ENCODE peak calls at places on chromosomes 2 and 18, in eight cellular contexts. One of them, this sample, is unnamed. For H3K9me3, the result is how much of the 10 kb centered on the place peaks cover.

GRCh38 chr2:232927041-232927792 is 57.2 kb downstream of the SNORC start:
- DNase-seq in WERI-Rb-1: no peak
- DNase-seq in lower lobe of right lung: no peak
- DNase-seq in kidney: no peak
- DNase-seq in mucosa of descending colon: peak
- DNase-seq in heart right ventricle: no peak
- DNase-seq in tibial artery: no peak
- DNase-seq in neural progenitor cell: peak
- DNase-seq in this sample: no peak

GRCh38 chr2:164737612-164738081 is 104.0 kb downstream of the COBLL1 start:
- DNase-seq in lower lobe of right lung: peak
- DNase-seq in kidney: peak
- DNase-seq in tibial artery: no peak
- DNase-seq in heart right ventricle: peak
- DNase-seq in mucosa of descending colon: peak
- DNase-seq in WERI-Rb-1: peak
- DNase-seq in neural progenitor cell: peak
- DNase-seq in this sample: peak

GRCh38 chr18:830315-830901 is 18.4 kb upstream of the YES1 start:
- DNase-seq in WERI-Rb-1: no peak
- DNase-seq in lower lobe of right lung: no peak
- DNase-seq in neural progenitor cell: peak
- DNase-seq in kidney: no peak
- DNase-seq in tibial artery: no peak
- DNase-seq in mucosa of descending colon: no peak
- DNase-seq in heart right ventricle: no peak
- DNase-seq in this sample: no peak

GRCh38 chr18:36296591-36297418 is 708 bp upstream of the FHOD3 start:
- DNase-seq in WERI-Rb-1: peak
- DNase-seq in tibial artery: peak
- DNase-seq in heart right ventricle: peak
- DNase-seq in kidney: peak
- DNase-seq in mucosa of descending colon: peak
- DNase-seq in neural progenitor cell: peak
- DNase-seq in lower lobe of right lung: peak
- DNase-seq in this sample: no peak

GRCh38 chr18:59959079-59959478 is 59.3 kb downstream of the PMAIP1 start:
- DNase-seq in neural progenitor cell: no peak
- DNase-seq in lower lobe of right lung: no peak
- DNase-seq in mucosa of descending colon: no peak
- DNase-seq in WERI-Rb-1: no peak
- DNase-seq in heart right ventricle: no peak
- DNase-seq in kidney: no peak
- DNase-seq in tibial artery: no peak
- DNase-seq in this sample: no peak

GRCh38 chr2:119109823-119110222 is 48.7 kb downstream of the C1QL2 start:
- DNase-seq in heart right ventricle: no peak
- DNase-seq in neural progenitor cell: no peak
- DNase-seq in lower lobe of right lung: no peak
- DNase-seq in mucosa of descending colon: no peak
- DNase-seq in kidney: no peak
- DNase-seq in WERI-Rb-1: no peak
- DNase-seq in tibial artery: no peak
- DNase-seq in this sample: no peak

GRCh38 chr2:64857581-64858471 is 131.4 kb upstream of the SLC1A4 start:
- DNase-seq in neural progenitor cell: peak
- DNase-seq in lower lobe of right lung: no peak
- DNase-seq in heart right ventricle: peak
- DNase-seq in tibial artery: peak
- DNase-seq in WERI-Rb-1: peak
- DNase-seq in mucosa of descending colon: peak
- DNase-seq in kidney: peak
- DNase-seq in this sample: peak

GRCh38 chr2:239316562-239317465 is 84.0 kb downstream of the HDAC4 start:
- DNase-seq in tibial artery: peak
- DNase-seq in WERI-Rb-1: no peak
- DNase-seq in heart right ventricle: peak
- DNase-seq in kidney: no peak
- DNase-seq in neural progenitor cell: no peak
- DNase-seq in mucosa of descending colon: peak
- DNase-seq in lower lobe of right lung: peak
- DNase-seq in this sample: peak

GRCh38 chr2:190912731-190913130 is 32.1 kb downstream of the GLS start:
- DNase-seq in lower lobe of right lung: no peak
- DNase-seq in neural progenitor cell: no peak
- DNase-seq in tibial artery: no peak
- DNase-seq in WERI-Rb-1: no peak
- DNase-seq in kidney: no peak
- DNase-seq in mucosa of descending colon: no peak
- DNase-seq in heart right ventricle: no peak
- DNase-seq in this sample: no peak

GRCh38 chr2:57981369-57981768 is 65.2 kb upstream of the VRK2 start:
- DNase-seq in kidney: no peak
- DNase-seq in heart right ventricle: no peak
- DNase-seq in lower lobe of right lung: no peak
- DNase-seq in mucosa of descending colon: no peak
- DNase-seq in tibial artery: no peak
- DNase-seq in neural progenitor cell: no peak
- DNase-seq in WERI-Rb-1: no peak
- DNase-seq in this sample: no peak

GRCh38 chr2:68126561-68126960 is 31.1 kb upstream of the PNO1 start:
- DNase-seq in lower lobe of right lung: no peak
- DNase-seq in tibial artery: no peak
- DNase-seq in neural progenitor cell: no peak
- DNase-seq in heart right ventricle: no peak
- DNase-seq in kidney: no peak
- DNase-seq in mucosa of descending colon: no peak
- DNase-seq in WERI-Rb-1: no peak
- DNase-seq in this sample: no peak

GRCh38 chr2:126449677-126450076 is 206.3 kb upstream of the GYPC start:
- DNase-seq in lower lobe of right lung: no peak
- DNase-seq in kidney: no peak
- DNase-seq in WERI-Rb-1: no peak
- DNase-seq in mucosa of descending colon: no peak
- DNase-seq in neural progenitor cell: no peak
- DNase-seq in heart right ventricle: no peak
- DNase-seq in tibial artery: no peak
- DNase-seq in this sample: no peak

GRCh38 chr2:119431976-119432881 is 575 bp downstream of the TMEM37 start:
- DNase-seq in tibial artery: peak
- DNase-seq in lower lobe of right lung: peak
- DNase-seq in neural progenitor cell: peak
- DNase-seq in WERI-Rb-1: no peak
- DNase-seq in kidney: peak
- DNase-seq in heart right ventricle: peak
- DNase-seq in mucosa of descending colon: peak
- DNase-seq in this sample: no peak

GRCh38 chr18:77737412-77737811 is 487.8 kb downstream of the GALR1 start:
- DNase-seq in tibial artery: no peak
- DNase-seq in WERI-Rb-1: no peak
- DNase-seq in neural progenitor cell: no peak
- DNase-seq in mucosa of descending colon: no peak
- DNase-seq in heart right ventricle: no peak
- DNase-seq in kidney: no peak
- DNase-seq in lower lobe of right lung: no peak
- DNase-seq in this sample: no peak

GRCh38 chr2:135055182-135055786 is 3.2 kb downstream of the RAB3GAP1 start:
- DNase-seq in WERI-Rb-1: no peak
- DNase-seq in lower lobe of right lung: no peak
- DNase-seq in mucosa of descending colon: no peak
- DNase-seq in kidney: no peak
- DNase-seq in neural progenitor cell: no peak
- DNase-seq in heart right ventricle: no peak
- DNase-seq in tibial artery: no peak
- DNase-seq in this sample: no peak

GRCh38 chr2:215698566-215698965 is 262.7 kb upstream of the FN1 start:
- DNase-seq in kidney: no peak
- DNase-seq in lower lobe of right lung: no peak
- DNase-seq in mucosa of descending colon: no peak
- DNase-seq in heart right ventricle: no peak
- DNase-seq in neural progenitor cell: no peak
- DNase-seq in WERI-Rb-1: no peak
- DNase-seq in tibial artery: no peak
- DNase-seq in this sample: no peak

GRCh38 chr2:25794544-25795276 is 83.6 kb downstream of the ASXL2 start:
- DNase-seq in mucosa of descending colon: no peak
- DNase-seq in kidney: no peak
- DNase-seq in heart right ventricle: no peak
- DNase-seq in lower lobe of right lung: no peak
- DNase-seq in WERI-Rb-1: no peak
- DNase-seq in neural progenitor cell: no peak
- DNase-seq in tibial artery: no peak
- DNase-seq in this sample: no peak

DNA sequence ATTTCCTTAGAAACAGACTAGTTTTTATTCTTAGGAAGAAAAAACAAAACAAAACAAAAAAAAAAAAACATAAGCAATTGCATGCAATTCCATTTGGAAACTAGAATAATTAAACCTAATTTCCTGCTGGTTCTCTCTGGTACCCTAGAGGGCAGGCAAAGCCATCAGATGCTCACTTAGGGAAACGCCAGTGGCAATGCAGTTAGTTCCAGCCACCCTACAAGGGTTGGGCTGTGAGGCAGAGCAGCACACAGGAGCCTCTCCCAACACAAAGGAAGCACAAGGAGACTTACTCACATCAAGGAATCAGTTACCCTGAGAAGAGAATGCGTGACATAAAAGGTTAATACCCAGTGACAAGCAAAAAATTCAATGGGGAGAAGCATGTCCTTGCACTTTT is 28.8 kb downstream of the CCDC93 start:
- DNase-seq in kidney: no peak
- DNase-seq in heart right ventricle: no peak
- DNase-seq in lower lobe of right lung: no peak
- DNase-seq in mucosa of descending colon: no peak
- DNase-seq in tibial artery: no peak
- DNase-seq in WERI-Rb-1: no peak
- DNase-seq in neural progenitor cell: peak
- DNase-seq in this sample: no peak
- H3K9me3 ChIP-seq in kidney: under half
- H3K9me3 ChIP-seq in heart right ventricle: under half
- H3K9me3 ChIP-seq in lower lobe of right lung: under half
- H3K9me3 ChIP-seq in mucosa of descending colon: under half
- H3K9me3 ChIP-seq in tibial artery: under half
- H3K9me3 ChIP-seq in WERI-Rb-1: under half
- H3K9me3 ChIP-seq in neural progenitor cell: under half
- H3K9me3 ChIP-seq in this sample: under half

GRCh38 chr2:229314117-229314516 is 43.0 kb upstream of the PID1 start:
- DNase-seq in lower lobe of right lung: no peak
- DNase-seq in heart right ventricle: no peak
- DNase-seq in tibial artery: no peak
- DNase-seq in WERI-Rb-1: no peak
- DNase-seq in mucosa of descending colon: no peak
- DNase-seq in neural progenitor cell: no peak
- DNase-seq in kidney: no peak
- DNase-seq in this sample: no peak
- H3K4me3 ChIP-seq in lower lobe of right lung: no peak
- H3K4me3 ChIP-seq in heart right ventricle: no peak
- H3K4me3 ChIP-seq in tibial artery: no peak
- H3K4me3 ChIP-seq in WERI-Rb-1: no peak
- H3K4me3 ChIP-seq in mucosa of descending colon: no peak
- H3K4me3 ChIP-seq in neural progenitor cell: no peak
- H3K4me3 ChIP-seq in kidney: no peak
- H3K4me3 ChIP-seq in this sample: no peak

GRCh38 chr2:10820562-10820961 is 8.0 kb upstream of the PDIA6 start:
- DNase-seq in mucosa of descending colon: no peak
- DNase-seq in heart right ventricle: peak
- DNase-seq in lower lobe of right lung: no peak
- DNase-seq in neural progenitor cell: no peak
- DNase-seq in WERI-Rb-1: no peak
- DNase-seq in tibial artery: peak
- DNase-seq in kidney: no peak
- DNase-seq in this sample: no peak

GRCh38 chr2:10818986-10819385 is 6.4 kb upstream of the PDIA6 start:
- DNase-seq in lower lobe of right lung: no peak
- DNase-seq in mucosa of descending colon: no peak
- DNase-seq in kidney: no peak
- DNase-seq in neural progenitor cell: no peak
- DNase-seq in tibial artery: peak
- DNase-seq in WERI-Rb-1: no peak
- DNase-seq in heart right ventricle: no peak
- DNase-seq in this sample: no peak

GRCh38 chr2:10814571-10815331 is 2.2 kb upstream of the PDIA6 start:
- DNase-seq in kidney: no peak
- DNase-seq in neural progenitor cell: peak
- DNase-seq in mucosa of descending colon: no peak
- DNase-seq in lower lobe of right lung: no peak
- DNase-seq in heart right ventricle: no peak
- DNase-seq in WERI-Rb-1: no peak
- DNase-seq in tibial artery: no peak
- DNase-seq in this sample: no peak

GRCh38 chr2:10819714-10820314 is 7.2 kb upstream of the PDIA6 start:
- DNase-seq in heart right ventricle: no peak
- DNase-seq in kidney: no peak
- DNase-seq in tibial artery: peak
- DNase-seq in mucosa of descending colon: no peak
- DNase-seq in lower lobe of right lung: no peak
- DNase-seq in neural progenitor cell: no peak
- DNase-seq in WERI-Rb-1: no peak
- DNase-seq in this sample: no peak

DNA sequence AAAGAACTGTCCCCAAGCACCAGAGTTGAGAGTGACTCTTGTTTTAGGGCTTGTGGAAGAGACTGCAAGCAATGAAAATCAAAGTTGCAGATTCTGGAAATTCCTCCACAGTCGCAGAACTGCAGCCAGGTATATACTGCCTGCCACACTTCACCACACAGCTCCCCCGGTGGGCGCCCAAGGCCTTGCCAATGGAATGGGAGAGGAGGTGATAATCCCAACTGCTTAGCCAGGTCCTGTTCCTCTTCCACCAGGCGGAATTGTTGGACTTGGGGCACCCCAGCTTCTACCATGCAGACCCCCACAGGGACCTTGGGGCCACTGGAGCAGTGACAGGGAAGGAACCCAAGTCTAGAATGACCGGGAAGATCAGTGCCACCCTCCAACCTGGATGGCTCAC is 4.8 kb upstream of the PDIA6 start:
- DNase-seq in WERI-Rb-1: no peak
- DNase-seq in tibial artery: peak
- DNase-seq in kidney: no peak
- DNase-seq in neural progenitor cell: peak
- DNase-seq in lower lobe of right lung: no peak
- DNase-seq in heart right ventricle: no peak
- DNase-seq in mucosa of descending colon: no peak
- DNase-seq in this sample: no peak
- TF ChIP-seq CTCF in WERI-Rb-1: no peak
- TF ChIP-seq CTCF in tibial artery: no peak
- TF ChIP-seq CTCF in kidney: no peak
- TF ChIP-seq CTCF in neural progenitor cell: peak
- TF ChIP-seq CTCF in lower lobe of right lung: peak
- TF ChIP-seq CTCF in heart right ventricle: peak
- TF ChIP-seq CTCF in mucosa of descending colon: peak
- TF ChIP-seq CTCF in this sample: no peak

GRCh38 chr2:29120846-29121245 is 5.6 kb downstream of the CLIP4 start:
- DNase-seq in mucosa of descending colon: no peak
- DNase-seq in kidney: no peak
- DNase-seq in lower lobe of right lung: no peak
- DNase-seq in neural progenitor cell: no peak
- DNase-seq in tibial artery: no peak
- DNase-seq in WERI-Rb-1: no peak
- DNase-seq in heart right ventricle: no peak
- DNase-seq in this sample: no peak
- H3K9me3 ChIP-seq in mucosa of descending colon: under half
- H3K9me3 ChIP-seq in kidney: under half
- H3K9me3 ChIP-seq in lower lobe of right lung: under half
- H3K9me3 ChIP-seq in neural progenitor cell: under half
- H3K9me3 ChIP-seq in tibial artery: under half
- H3K9me3 ChIP-seq in WERI-Rb-1: under half
- H3K9me3 ChIP-seq in heart right ventricle: under half
- H3K9me3 ChIP-seq in this sample: under half

This sample was measured in suprapubic skin.